ENCODE peak calls at places on chromosomes 7 and 10, in four cellular contexts. U, K, G and R are unnamed samples.

GRCh38 chr7:84490661-84491060 is 296.1 kb upstream of the SEMA3A start:
- DNase-seq in G (no peak), U (peak; percentile 44), K (no peak), R (peak; percentile 11)

GRCh38 chr7:4074407-4074806 is 607.7 kb upstream of the FOXK1 start:
- DNase-seq in K (no peak), G (no peak), U (no peak), R (no peak)

GRCh38 chr7:37901236-37901827 is 15.3 kb downstream of the SFRP4 start:
- DNase-seq in G (peak; percentile 15), U (peak; percentile 46), K (peak; percentile 6), R (peak; percentile 47)

GRCh38 chr7:24821045-24821853 is 64.0 kb upstream of the GSDME start:
- DNase-seq in K (peak; percentile 98), G (peak; percentile 96), U (peak; percentile 98), R (peak; percentile 84)

GRCh38 chr10:31595992-31596391 is 277.0 kb downstream of the ZEB1 start:
- DNase-seq in U (no peak), G (no peak), K (no peak), R (no peak)

GRCh38 chr10:67242531-67242930 is 316.7 kb downstream of the LRRTM3 start:
- DNase-seq in U (no peak), G (no peak), K (no peak), R (no peak)

GRCh38 chr10:15313034-15313433 is 58.1 kb downstream of the FAM171A1 start:
- DNase-seq in K (no peak), U (no peak), G (no peak), R (no peak)

GRCh38 chr10:6409982-6410694 is 169.9 kb downstream of the PRKCQ start:
- DNase-seq in U (peak; percentile 39), G (peak; percentile 76), K (peak; percentile 35), R (peak; percentile 40)

GRCh38 chr10:47031953-47032465 is 120.8 kb downstream of the PTPN20 start:
- DNase-seq in K (peak; percentile 11), U (peak; percentile 11), G (peak; percentile 41), R (no peak)

GRCh38 chr7:134081695-134082094 is 45.4 kb upstream of the LRGUK start:
- DNase-seq in K (no peak), U (no peak), G (no peak), R (no peak)

GRCh38 chr7:126578338-126578737 is 674.4 kb downstream of the GRM8 start:
- DNase-seq in U (no peak), G (no peak), K (no peak), R (no peak)

GRCh38 chr7:99396914-99397631 is 11.3 kb downstream of the PDAP1 start:
- DNase-seq in K (no peak), U (no peak), G (no peak), R (no peak)

GRCh38 chr7:159142730-159143129 is 1.9 kb downstream of the VIPR2 start:
- DNase-seq in U (no peak), K (no peak), G (no peak), R (no peak)

GRCh38 chr7:44796034-44796503 is 412 bp upstream of the PPIA start:
- DNase-seq in G (peak; percentile 36), U (peak; percentile 25), K (peak; percentile 63), R (no peak)
- H2AFZ ChIP-seq in G (peak overlapping the region; percentile 96), U (peak overlapping the region; percentile 92), K (peak overlapping the region; percentile 89), R (peak overlapping the region; percentile 91)

GRCh38 chr7:27097686-27098492 is 2.1 kb upstream of the HOXA1 start:
- DNase-seq in U (peak; percentile 49), G (peak; percentile 52), K (peak; percentile 78), R (no peak)
- H3K4me2 ChIP-seq in U (peak overlapping the region; percentile 91), G (peak overlapping the region; percentile 80), K (peak overlapping the region; percentile 87), R (peak overlapping the region; percentile 91)

GRCh38 chr10:71213761-71214440 is 1.5 kb downstream of the UNC5B start:
- DNase-seq in U (peak; percentile 85), K (peak; percentile 56), G (peak; percentile 80), R (peak; percentile 56)
- H3K27me3 ChIP-seq in U (peaks cover 24% of the 10 kb centered on the region), K (peaks cover 19% of the 10 kb centered on the region), G (peaks cover 26% of the 10 kb centered on the region), R (peaks cover 12% of the 10 kb centered on the region)

DNA sequence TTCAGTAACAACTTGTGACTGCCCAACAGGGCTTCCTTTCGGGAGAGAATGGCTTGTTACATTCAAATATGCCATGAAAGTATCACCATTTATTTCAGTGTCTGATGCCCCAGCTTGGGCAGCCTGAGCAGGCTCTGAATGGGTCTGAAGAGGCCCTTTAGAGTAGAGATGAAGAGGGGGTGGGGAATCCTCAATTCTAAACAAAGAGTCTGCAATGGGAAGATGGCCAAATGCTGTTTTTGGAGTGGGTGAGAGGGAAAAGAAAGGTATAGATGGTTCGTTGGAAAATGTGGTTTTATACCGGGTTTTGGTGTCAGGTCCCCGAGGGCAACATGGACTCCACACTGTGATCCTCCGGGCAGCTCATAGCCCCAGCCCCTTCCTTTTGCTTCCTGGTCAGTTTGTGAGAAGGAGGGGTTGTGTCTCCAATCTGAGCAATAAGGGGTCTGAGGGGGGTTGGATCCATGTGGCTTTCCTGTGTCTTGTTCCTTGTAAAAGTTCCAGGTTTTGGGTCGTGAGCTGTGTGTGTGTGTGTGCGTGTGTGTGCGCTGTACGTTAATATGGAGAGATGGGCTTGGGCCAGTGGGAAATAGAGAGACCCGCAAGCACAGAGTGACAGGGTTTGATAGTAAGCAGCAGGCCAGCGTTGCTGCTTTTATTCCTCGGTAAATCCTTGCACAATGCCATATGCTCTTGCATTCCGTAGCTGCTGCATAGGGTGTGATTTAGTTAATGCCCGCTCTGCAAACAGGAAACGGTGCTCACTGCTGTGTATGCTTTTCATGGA is 108.3 kb downstream of the TCF7L2 start:
- DNase-seq in K (peak; percentile 44), U (peak; percentile 64), G (peak; percentile 78), R (peak; percentile 61)
- H2AFZ ChIP-seq in K (peak overlapping the region; percentile 75), U (no peak overlapping the region), G (peak overlapping the region; percentile 63), R (no peak overlapping the region)

GRCh38 chr10:126062132-126063032 is 166.0 kb downstream of the FANK1 start:
- DNase-seq in G (peak; percentile 98), U (peak; percentile 99), K (peak; percentile 97), R (peak; percentile 68)
- H3K4me2 ChIP-seq in G (peak overlapping the region; percentile 13), U (peak overlapping the region; percentile 59), K (peak overlapping the region; percentile 27), R (no peak overlapping the region)

DNA sequence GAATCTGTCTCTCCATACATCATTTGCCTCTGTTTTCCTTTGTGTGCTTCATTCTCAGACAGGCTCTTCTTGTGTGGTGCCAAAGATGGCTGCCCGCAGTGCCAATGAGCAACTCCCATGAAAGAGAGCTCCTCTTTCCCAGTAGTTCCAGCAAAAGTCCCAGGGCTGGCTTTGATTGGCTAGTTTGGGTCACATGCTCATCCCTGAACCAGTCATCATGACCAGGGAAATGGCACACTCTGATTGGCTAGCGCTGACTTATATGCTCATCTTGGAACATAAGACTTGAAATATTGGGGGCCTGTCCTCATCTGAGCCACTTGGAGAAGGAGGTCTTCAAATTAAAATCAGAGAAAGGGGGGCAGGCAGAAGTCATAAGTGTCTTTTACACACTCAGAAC is 112.7 kb downstream of the CDH23 start:
- DNase-seq in K (no peak), G (no peak), U (no peak), R (no peak)
- H3K27me3 ChIP-seq in K (no peaks in the 10 kb centered on the region), G (peaks cover 19% of the 10 kb centered on the region), U (peaks cover 50% of the 10 kb centered on the region), R (no peaks in the 10 kb centered on the region)

GRCh38 chr7:122626785-122627184 is 72.1 kb downstream of the RNF133 start:
- DNase-seq in G (no peak), U (no peak), K (no peak), R (no peak)

GRCh38 chr7:122619664-122620063 is 79.3 kb downstream of the RNF133 start:
- DNase-seq in U (no peak), G (no peak), K (no peak), R (no peak)

GRCh38 chr7:122616951-122617350 is 82.0 kb downstream of the RNF133 start:
- DNase-seq in G (no peak), K (no peak), U (no peak), R (no peak)

GRCh38 chr7:122618603-122619189 is 80.2 kb downstream of the RNF133 start:
- DNase-seq in G (no peak), U (no peak), K (no peak), R (no peak)

DNA sequence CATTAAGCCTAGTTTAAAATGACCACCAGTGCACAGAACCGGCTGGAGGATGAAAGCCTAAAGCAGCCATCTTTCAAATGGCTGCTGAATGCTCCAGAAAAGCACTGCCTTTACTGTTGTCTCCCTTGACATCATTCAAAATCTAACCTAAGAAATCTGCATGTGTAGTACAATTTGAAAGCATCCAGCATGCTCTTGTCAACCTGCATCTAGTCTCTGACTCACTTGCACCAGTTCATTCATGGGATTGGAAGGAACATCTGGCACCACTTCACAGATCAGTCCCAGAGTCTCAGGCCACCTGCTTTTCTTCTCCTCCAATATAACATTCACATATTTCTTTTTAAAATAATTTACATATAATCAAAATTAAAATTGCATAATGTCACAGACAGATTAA is 76.2 kb downstream of the RNF133 start:
- DNase-seq in K (no peak), G (no peak), U (no peak), R (no peak)
- H2AFZ ChIP-seq in K (no peak overlapping the region), G (no peak overlapping the region), U (no peak overlapping the region), R (no peak overlapping the region)

DNA sequence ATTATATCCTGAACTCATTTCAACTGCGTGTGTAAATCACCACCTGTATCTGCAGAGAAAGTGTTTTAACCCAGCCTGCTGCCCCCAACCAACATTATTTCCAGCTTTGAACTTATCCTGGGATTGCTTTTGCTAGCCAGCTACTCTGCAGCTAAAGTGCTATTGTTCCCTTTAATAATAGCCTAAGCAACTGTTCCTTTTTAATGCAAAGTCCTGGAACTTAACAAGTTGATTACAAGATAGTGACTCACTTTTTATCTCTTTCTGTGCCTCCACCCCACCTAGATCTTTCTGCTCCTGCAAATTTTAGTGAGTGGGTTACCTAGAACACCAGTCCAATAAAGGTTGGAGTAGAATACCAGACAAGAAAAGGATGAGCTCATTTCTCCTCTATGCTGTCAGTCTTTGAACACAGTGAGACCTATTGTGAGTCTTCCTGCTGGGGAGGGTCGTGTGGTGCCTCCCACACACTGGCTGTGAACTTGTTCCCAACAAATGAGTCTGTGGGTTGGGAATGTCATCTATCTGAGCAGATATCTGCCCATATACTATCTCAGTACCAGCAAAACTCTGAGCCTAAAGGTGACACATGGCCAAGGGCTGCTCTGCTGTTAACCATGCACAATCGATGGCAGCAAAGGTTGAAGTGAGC is 137.7 kb downstream of the FAM204A start:
- DNase-seq in U (no peak), K (no peak), G (no peak), R (no peak)
- H3K4me2 ChIP-seq in U (no peak overlapping the region), K (no peak overlapping the region), G (no peak overlapping the region), R (no peak overlapping the region)

DNA sequence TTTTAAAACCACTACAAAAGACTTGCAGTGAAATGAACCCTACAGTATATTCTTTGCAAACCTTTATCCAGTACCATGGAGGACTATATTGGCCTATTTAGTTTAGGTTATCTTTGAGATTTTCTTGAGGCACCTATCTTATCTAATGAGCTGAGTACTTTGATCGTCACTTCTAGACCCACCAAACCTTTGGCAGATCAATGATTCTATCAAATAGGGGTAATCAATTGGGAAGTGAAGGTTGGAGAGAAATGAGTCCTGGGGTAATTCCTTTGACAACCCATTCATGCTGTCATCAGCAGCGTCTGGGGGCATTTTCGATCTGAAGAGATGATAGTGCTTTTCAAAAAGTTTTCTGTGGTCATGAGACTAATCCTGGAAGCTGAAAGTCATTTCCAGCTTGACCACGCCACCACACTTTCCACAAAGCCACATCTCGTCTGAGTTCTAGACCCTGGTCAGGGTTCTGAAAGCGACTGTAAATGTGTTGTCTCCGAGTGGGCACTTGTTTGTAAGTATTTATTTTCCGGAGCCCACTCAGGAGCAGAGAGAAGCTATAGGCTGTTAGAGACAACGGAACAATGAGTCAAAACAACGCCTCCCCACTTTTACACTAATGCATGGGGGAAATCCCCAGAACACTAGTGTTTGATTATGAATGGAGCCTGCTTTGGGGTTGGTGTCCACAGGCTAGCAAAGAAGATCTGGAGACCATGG is 4.8 kb downstream of the EGR2 start:
- DNase-seq in U (no peak), K (no peak), G (no peak), R (no peak)
- H3K27me3 ChIP-seq in U (peaks cover 24% of the 10 kb centered on the region), K (peaks cover 8% of the 10 kb centered on the region), G (peaks cover 22% of the 10 kb centered on the region), R (peaks cover 36% of the 10 kb centered on the region)